ENCODE peak calls at places on chromosomes 13 and 19, in six cellular contexts. I is ovary, P is brain microvascular endothelial cell, J is astrocyte of the spinal cord, H is body of pancreas, Q is left ventricle myocardium inferior. T is an unnamed sample.

GRCh38 chr19:23909222-23909621 is 5.5 kb upstream of the ZNF726 start:
- DNase-seq in I (no peak), P (no peak), J (no peak), H (no peak), Q (no peak), T (no peak)

GRCh38 chr13:87884874-87885273 is 213.7 kb downstream of the SLITRK5 start:
- DNase-seq in I (no peak), P (no peak), J (peak; percentile 52), H (no peak), Q (no peak), T (peak; percentile 15)

GRCh38 chr19:2732157-2732725 is 7.6 kb downstream of the SLC39A3 start:
- DNase-seq in I (no peak), P (no peak), J (no peak), H (no peak), Q (no peak), T (no peak)

GRCh38 chr19:11949201-11949600 is 15.6 kb upstream of the ZNF763 start:
- DNase-seq in I (no peak), P (no peak), J (no peak), H (no peak), Q (no peak), T (no peak)

GRCh38 chr13:32910530-32910929 is 105.7 kb upstream of the KL start:
- DNase-seq in I (no peak), P (no peak), J (no peak), H (no peak), Q (no peak), T (no peak)

GRCh38 chr13:48112896-48113525 is 18.1 kb upstream of the MED4 start:
- DNase-seq in I (no peak), P (peak; percentile 27), J (no peak), H (no peak), Q (no peak), T (no peak)

GRCh38 chr13:71659427-71659826 is 207.6 kb downstream of the DACH1 start:
- DNase-seq in I (no peak), P (no peak), J (no peak), H (no peak), Q (no peak), T (no peak)

GRCh38 chr19:43784981-43785808 is 4.4 kb upstream of the KCNN4 start:
- DNase-seq in I (no peak), P (peak; percentile 57), J (peak; percentile 74), H (no peak), Q (no peak), T (no peak)

GRCh38 chr13:107242138-107242537 is 674.2 kb upstream of the ARGLU1 start:
- DNase-seq in I (no peak), P (no peak), J (no peak), H (no peak), Q (no peak), T (no peak)

GRCh38 chr13:21556051-21556450 is 47.9 kb downstream of the MICU2 start:
- DNase-seq in I (no peak), P (no peak), J (no peak), H (no peak), Q (no peak), T (no peak)

GRCh38 chr19:2798158-2798685 is 12.9 kb downstream of the THOP1 start:
- DNase-seq in I (no peak), P (no peak), J (no peak), H (no peak), Q (no peak), T (no peak)

GRCh38 chr13:83618966-83619365 is 263.3 kb downstream of the SLITRK1 start:
- DNase-seq in I (no peak), P (peak; percentile 18), J (peak; percentile 20), H (no peak), Q (no peak), T (peak; percentile 12)

GRCh38 chr19:14102102-14102696 is 11.6 kb upstream of the SAMD1 start:
- DNase-seq in I (no peak), P (no peak), J (no peak), H (no peak), Q (no peak), T (no peak)

GRCh38 chr13:77511552-77511951 is 24.0 kb upstream of the SCEL start:
- DNase-seq in I (no peak), P (no peak), J (no peak), H (no peak), Q (no peak), T (no peak)

GRCh38 chr13:74891610-74892009 is 590.4 kb downstream of the TBC1D4 start:
- DNase-seq in I (no peak), P (peak; percentile 28), J (peak; percentile 65), H (no peak), Q (no peak), T (no peak)

GRCh38 chr13:103188688-103189326 is 122.6 kb upstream of the SLC10A2 start:
- DNase-seq in I (no peak), P (no peak), J (peak; percentile 64), H (no peak), Q (no peak), T (peak; percentile 44)

DNA sequence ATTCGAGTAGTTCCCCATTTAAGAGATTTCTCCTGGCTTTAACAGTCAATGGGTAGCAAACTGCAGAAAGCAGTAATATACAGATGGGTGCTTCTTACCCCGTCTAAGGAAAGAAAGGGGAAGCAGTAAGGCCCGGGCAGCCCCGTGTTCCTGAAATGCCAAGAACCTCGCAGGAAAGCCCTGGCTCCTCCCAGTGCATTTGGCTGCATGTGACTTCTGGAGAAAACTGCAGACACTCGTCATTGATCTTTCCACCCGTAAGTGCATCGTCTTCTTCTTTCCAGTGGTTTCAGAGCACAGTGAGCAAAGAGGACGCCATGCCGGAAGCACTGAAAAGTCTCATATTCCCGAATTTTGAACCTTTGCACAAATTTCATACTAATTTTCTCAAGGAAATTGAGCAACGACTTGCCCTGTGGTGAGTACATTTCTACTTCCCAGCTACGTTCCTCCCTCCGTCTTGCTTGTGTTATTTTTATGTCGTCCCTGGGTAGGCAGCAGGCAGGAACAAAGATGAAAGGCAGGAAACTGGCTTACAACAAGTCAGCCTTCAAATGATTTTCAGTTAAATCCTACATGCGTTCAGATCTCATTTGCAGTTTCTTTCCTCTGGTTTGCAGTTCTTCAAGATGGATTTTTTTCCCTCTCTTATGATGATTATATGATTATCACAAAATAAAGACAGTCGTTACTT is 165.1 kb downstream of the STK24 start:
- DNase-seq in I (no peak), P (no peak), J (no peak), H (peak; percentile 10), Q (peak; percentile 41), T (no peak)
- H3K4me3 ChIP-seq in I (no peak overlapping the region), P (no peak overlapping the region), J (no peak overlapping the region), H (no peak overlapping the region), Q (no peak overlapping the region), T (no peak overlapping the region)

GRCh38 chr13:113207890-113208423 is 512 bp downstream of the PCID2 start:
- DNase-seq in I (no peak), P (peak; percentile 37), J (peak; percentile 43), H (peak; percentile 43), Q (peak; percentile 35), T (no peak)
- H3K4me3 ChIP-seq in I (peak overlapping the region; percentile 70), P (peak overlapping the region; percentile 89), J (peak overlapping the region; percentile 80), H (peak overlapping the region; percentile 88), Q (peak overlapping the region; percentile 96), T (peak overlapping the region; percentile 92)

GRCh38 chr13:29884671-29885424 is 34.4 kb upstream of the UBL3 start:
- DNase-seq in I (no peak), P (no peak), J (peak; percentile 53), H (no peak), Q (no peak), T (no peak)
- H3K4me3 ChIP-seq in I (no peak overlapping the region), P (no peak overlapping the region), J (no peak overlapping the region), H (no peak overlapping the region), Q (no peak overlapping the region), T (no peak overlapping the region)

GRCh38 chr13:45850020-45850613 is 1.4 kb downstream of the SIAH3 start:
- DNase-seq in I (no peak), P (no peak), J (no peak), H (no peak), Q (no peak), T (no peak)
- H3K4me3 ChIP-seq in I (no peak overlapping the region), P (no peak overlapping the region), J (no peak overlapping the region), H (no peak overlapping the region), Q (peak overlapping the region; percentile 58), T (peak overlapping the region; percentile 48)

T was measured in astrocyte of the cerebellum.